ENCODE peak calls at places on chromosomes 2 and 18, in four cellular contexts. C is ascending aorta, I is lower lobe of right lung, A is heart right ventricle. L is an unnamed sample. For H3K9me3 and H3K27me3, the result is how much of the 10 kb centered on the place peaks cover.

GRCh38 chr2:66390811-66391210 is 44.1 kb upstream of the MEIS1 start:
- DNase-seq in C (no peak), I (no peak), A (no peak), L (no peak)

GRCh38 chr2:46091961-46092667 is 205.1 kb upstream of the EPAS1 start:
- DNase-seq in C (no peak), I (no peak), A (no peak), L (no peak)

GRCh38 chr2:105625632-105626031 is 119.1 kb upstream of the NCK2 start:
- DNase-seq in C (no peak), I (no peak), A (no peak), L (no peak)

GRCh38 chr2:157699806-157700205 is 71.1 kb upstream of the ACVR1C start:
- DNase-seq in C (no peak), I (no peak), A (no peak), L (no peak)

GRCh38 chr2:101145406-101145805 is 5.8 kb downstream of the TBC1D8 start:
- DNase-seq in C (no peak), I (no peak), A (no peak), L (no peak)

GRCh38 chr2:34627003-34627402 is 1027.9 kb upstream of the FAM98A start:
- DNase-seq in C (no peak), I (no peak), A (no peak), L (no peak)

GRCh38 chr2:48129256-48129950 is 223.1 kb upstream of the FBXO11 start:
- DNase-seq in C (no peak), I (no peak), A (no peak), L (no peak)

GRCh38 chr18:79816981-79817606 is 19.4 kb downstream of the KCNG2 start:
- DNase-seq in C (no peak), I (no peak), A (no peak), L (no peak)

GRCh38 chr2:132668189-132668833 is 1.7 kb downstream of the LYPD1 start:
- DNase-seq in C (no peak), I (no peak), A (no peak), L (peak)

GRCh38 chr2:170157025-170157684 is 20.8 kb upstream of the MYO3B start:
- DNase-seq in C (no peak), I (no peak), A (no peak), L (no peak)

GRCh38 chr18:10841203-10841602 is 308.2 kb downstream of the PIEZO2 start:
- DNase-seq in C (no peak), I (no peak), A (no peak), L (peak)

GRCh38 chr2:186532891-186533290 is 46.8 kb downstream of the ZC3H15 start:
- DNase-seq in C (no peak), I (no peak), A (no peak), L (no peak)

GRCh38 chr2:105775809-105776559 is 31.3 kb downstream of the NCK2 start:
- DNase-seq in C (no peak), I (no peak), A (no peak), L (no peak)

GRCh38 chr2:106965611-106966010 is 79.6 kb upstream of the ST6GAL2 start:
- DNase-seq in C (no peak), I (no peak), A (no peak), L (no peak)

GRCh38 chr2:86097114-86097896 is 8.4 kb downstream of the POLR1A start:
- DNase-seq in C (no peak), I (no peak), A (no peak), L (no peak)

GRCh38 chr18:31102941-31103340 is 720 bp upstream of the DSC2 start:
- DNase-seq in C (no peak), I (no peak), A (no peak), L (no peak)

GRCh38 chr2:186440506-186440905 is 45.6 kb upstream of the ZC3H15 start:
- DNase-seq in C (no peak), I (no peak), A (no peak), L (no peak)

GRCh38 chr18:28581503-28582169 is 404.7 kb upstream of the CDH2 start:
- DNase-seq in C (no peak), I (no peak), A (no peak), L (no peak)

GRCh38 chr2:55590810-55591440 is 26.5 kb downstream of the PPP4R3B start:
- DNase-seq in C (no peak), I (no peak), A (no peak), L (peak)

GRCh38 chr2:127092951-127093516 is 13.9 kb downstream of the BIN1 start:
- DNase-seq in C (no peak), I (peak), A (no peak), L (no peak)

GRCh38 chr2:180520816-180521595 is 459.4 kb upstream of the UBE2E3 start:
- DNase-seq in C (no peak), I (no peak), A (no peak), L (no peak)

GRCh38 chr2:205175831-205176230 is 506.5 kb upstream of the NRP2 start:
- DNase-seq in C (no peak), I (no peak), A (no peak), L (no peak)

GRCh38 chr2:61966087-61966727 is 60.7 kb downstream of the COMMD1 start:
- DNase-seq in C (no peak), I (no peak), A (no peak), L (no peak)

GRCh38 chr2:106882658-106883057 is 3.3 kb downstream of the ST6GAL2 start:
- DNase-seq in C (no peak), I (no peak), A (no peak), L (no peak)

GRCh38 chr2:108323619-108324018 is 34.9 kb downstream of the SULT1C2 start:
- DNase-seq in C (no peak), I (no peak), A (no peak), L (no peak)

GRCh38 chr2:133262888-133263287 is 305.4 kb downstream of the NCKAP5 start:
- DNase-seq in C (no peak), I (no peak), A (no peak), L (peak)

GRCh38 chr2:29518010-29518409 is 402.8 kb downstream of the CLIP4 start:
- DNase-seq in C (no peak), I (no peak), A (no peak), L (no peak)

GRCh38 chr18:78305789-78306188 is 673.8 kb upstream of the SALL3 start:
- DNase-seq in C (no peak), I (no peak), A (no peak), L (no peak)
- H3K9me3 ChIP-seq in C (under half), I (under half), A (under half), L (under half)

DNA sequence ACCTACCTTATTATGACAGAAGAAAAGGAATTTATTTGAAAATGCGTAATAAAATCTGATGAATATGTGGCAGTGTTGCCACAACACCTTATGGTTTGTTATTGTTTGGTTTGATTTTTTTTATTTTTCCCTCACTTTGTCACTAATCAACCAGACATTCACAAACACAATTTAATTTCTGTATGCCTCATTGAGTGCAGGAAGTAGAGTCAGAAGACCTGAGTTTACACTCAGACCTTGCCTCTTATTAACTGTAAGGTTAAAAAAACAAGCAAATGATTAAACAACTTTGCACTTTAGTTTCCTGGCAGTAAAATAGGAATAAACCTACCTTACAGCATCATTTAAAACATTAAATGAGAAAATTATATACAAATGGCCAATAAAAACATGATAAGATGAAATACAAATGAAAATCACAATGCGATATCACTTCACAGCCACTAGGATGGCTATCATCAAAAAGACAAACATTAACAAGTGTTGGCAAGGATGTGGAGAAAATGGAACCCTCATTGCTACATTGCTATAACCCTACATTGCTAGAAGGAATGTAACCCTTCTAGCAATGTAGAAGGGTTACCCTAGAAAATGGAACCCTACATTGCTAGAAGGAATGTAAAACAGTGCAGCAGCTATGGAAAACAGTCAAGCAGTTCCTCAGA is 3.3 kb downstream of the SESTD1 start:
- DNase-seq in C (no peak), I (no peak), A (no peak), L (no peak)
- TF ChIP-seq CTCF in C (no peak), I (no peak), A (no peak), L (no peak)

DNA sequence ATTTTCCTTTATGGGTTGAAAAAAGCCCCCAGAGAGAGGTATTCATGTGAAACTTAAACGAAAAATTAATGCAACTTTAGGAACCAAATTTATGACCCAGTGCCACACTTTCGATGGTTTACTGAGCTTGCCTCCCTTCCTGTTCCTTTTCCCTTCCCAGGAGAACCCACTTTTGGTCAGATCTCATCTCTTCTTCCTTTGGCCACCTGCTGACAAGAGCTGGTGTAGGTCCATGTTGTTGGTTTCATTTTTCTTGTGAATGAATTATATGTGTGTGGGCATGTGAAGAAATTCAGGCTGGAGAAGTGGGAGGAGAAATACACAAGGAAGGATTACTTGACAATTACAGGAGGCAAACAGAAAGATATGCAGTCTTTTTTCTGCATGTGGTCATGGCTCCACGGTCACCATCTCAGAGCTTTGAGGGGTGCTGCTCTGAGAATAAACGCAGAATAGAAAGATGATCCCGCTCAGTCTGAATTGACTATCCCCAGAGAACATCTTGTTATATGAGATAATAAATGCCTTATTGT is 111.3 kb upstream of the TCF4 start:
- DNase-seq in C (no peak), I (no peak), A (no peak), L (peak)
- H3K27me3 ChIP-seq in C (under half), I (under half), A (under half), L (under half)

GRCh38 chr18:57813245-57813644 is 10.1 kb upstream of the ATP8B1 start:
- DNase-seq in C (no peak), I (no peak), A (no peak), L (no peak)

GRCh38 chr18:57814555-57814954 is 11.4 kb upstream of the ATP8B1 start:
- DNase-seq in C (no peak), I (no peak), A (no peak), L (no peak)

GRCh38 chr18:57809190-57809589 is 6.1 kb upstream of the ATP8B1 start:
- DNase-seq in C (no peak), I (no peak), A (no peak), L (no peak)

GRCh38 chr18:57811477-57812125 is 8.5 kb upstream of the ATP8B1 start:
- DNase-seq in C (no peak), I (no peak), A (no peak), L (no peak)

GRCh38 chr18:57812126-57812477 is 9.0 kb upstream of the ATP8B1 start:
- DNase-seq in C (no peak), I (no peak), A (no peak), L (no peak)
- H3K9me3 ChIP-seq in C (under half), I (under half), A (under half), L (under half)

DNA sequence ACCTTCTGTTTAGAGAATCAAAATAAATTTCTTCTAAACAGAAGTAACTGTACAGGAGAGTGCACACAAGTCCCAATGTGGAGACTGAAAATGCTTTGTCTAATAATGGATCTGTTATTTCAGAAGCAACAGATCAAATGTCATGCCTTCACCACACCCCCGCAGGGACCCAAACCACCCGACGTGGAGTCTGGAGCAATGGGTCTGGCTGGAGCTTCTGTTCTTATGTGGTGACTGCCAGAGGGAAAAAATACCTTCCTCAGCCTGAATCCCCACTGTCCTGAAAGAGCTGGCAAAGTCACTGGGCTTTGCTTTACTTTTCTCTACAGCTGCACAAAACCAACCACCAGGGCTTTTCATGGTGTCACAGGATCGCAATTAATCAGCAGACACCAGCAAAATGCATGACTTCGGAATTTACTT is 119.0 kb upstream of the ZFP36L2 start:
- DNase-seq in C (no peak), I (no peak), A (no peak), L (no peak)
- TF ChIP-seq CTCF in C (no peak), I (no peak), A (peak), L (no peak)